ENCODE peak calls at places on chromosomes 12 and 14, in eight cellular contexts. U, E, B, T, Y, S, V and P are unnamed samples.

GRCh38 chr14:103706551-103707328 is 8.5 kb downstream of the XRCC3 start:
- DNase-seq in Y (no peak), T (no peak), V (no peak), B (peak; percentile 76), E (no peak), U (no peak), S (no peak), P (no peak)

GRCh38 chr14:81205639-81206038 is 15.1 kb downstream of the GTF2A1 start:
- DNase-seq in U (no peak), S (no peak), B (no peak), Y (no peak), T (no peak), V (no peak), E (no peak), P (no peak)

GRCh38 chr12:106147956-106148355 is 9.2 kb upstream of the NUAK1 start:
- DNase-seq in B (no peak), T (no peak), Y (no peak), U (no peak), E (no peak), V (no peak), S (no peak), P (no peak)

GRCh38 chr12:94207467-94208432 is 59.4 kb downstream of the PLXNC1 start:
- DNase-seq in E (no peak), Y (no peak), T (no peak), V (no peak), B (no peak), S (no peak), U (peak; percentile 56), P (no peak)

GRCh38 chr14:68666899-68667298 is 126.0 kb downstream of the ZFP36L1 start:
- DNase-seq in S (no peak), E (no peak), V (no peak), Y (no peak), U (no peak), T (no peak), B (no peak), P (no peak)

GRCh38 chr12:112303004-112303403 is 79.2 kb downstream of the HECTD4 start:
- DNase-seq in S (peak; percentile 49), E (peak; percentile 88), B (no peak), V (no peak), T (peak; percentile 88), Y (peak; percentile 57), U (peak; percentile 81), P (no peak)

GRCh38 chr12:24991209-24992049 is 42.5 kb upstream of the BCAT1 start:
- DNase-seq in Y (peak; percentile 67), B (no peak), E (peak; percentile 74), V (no peak), U (no peak), T (peak; percentile 47), S (peak; percentile 47), P (no peak)

GRCh38 chr12:89707623-89707991 is 1.0 kb downstream of the ATP2B1 start:
- DNase-seq in Y (no peak), T (no peak), E (peak; percentile 24), S (peak; percentile 21), B (peak; percentile 83), U (peak; percentile 25), V (no peak), P (peak; percentile 49)

GRCh38 chr12:124621296-124621660 is 53.9 kb upstream of the NCOR2 start:
- DNase-seq in T (no peak), Y (peak; percentile 17), B (peak; percentile 86), U (no peak), E (no peak), S (no peak), V (no peak), P (peak; percentile 87)

GRCh38 chr14:105317546-105317945 is 3.0 kb downstream of the PACS2 start:
- DNase-seq in Y (no peak), V (no peak), S (peak; percentile 86), B (peak; percentile 77), E (no peak), U (no peak), T (no peak), P (no peak)

GRCh38 chr14:94623856-94624499 is 11.8 kb downstream of the SERPINA3 start:
- DNase-seq in T (no peak), Y (no peak), V (no peak), S (no peak), U (no peak), E (no peak), B (no peak), P (no peak)

GRCh38 chr12:130711751-130712150 is 4.3 kb downstream of the RIMBP2 start:
- DNase-seq in B (no peak), U (no peak), E (no peak), S (no peak), Y (no peak), T (no peak), V (no peak), P (no peak)

GRCh38 chr14:91858536-91859275 is 8.6 kb downstream of the TC2N start:
- DNase-seq in E (peak; percentile 44), S (peak; percentile 37), T (peak; percentile 31), U (peak; percentile 37), B (no peak), Y (peak; percentile 32), V (no peak), P (no peak)

GRCh38 chr12:78473136-78473535 is 391.4 kb upstream of the SYT1 start:
- DNase-seq in T (peak; percentile 4), E (peak; percentile 6), U (no peak), V (no peak), B (no peak), S (no peak), Y (no peak), P (no peak)

GRCh38 chr12:6821271-6821673 is 349 bp upstream of the GPR162 start:
- DNase-seq in V (no peak), E (peak; percentile 82), B (no peak), Y (peak; percentile 84), S (peak; percentile 89), T (peak; percentile 66), U (no peak), P (peak; percentile 72)

GRCh38 chr12:3677609-3678008 is 75.3 kb downstream of the CRACR2A start:
- DNase-seq in Y (no peak), U (no peak), B (no peak), V (no peak), E (no peak), T (no peak), S (no peak), P (no peak)

GRCh38 chr12:10722502-10722904 is 620 bp downstream of the YBX3 start:
- DNase-seq in Y (no peak), U (peak; percentile 74), E (peak; percentile 65), T (no peak), V (no peak), B (peak; percentile 84), S (peak; percentile 63), P (peak; percentile 68)

GRCh38 chr14:101707863-101708620 is 53.5 kb upstream of the PPP2R5C start:
- DNase-seq in V (no peak), S (no peak), T (no peak), Y (no peak), E (no peak), B (no peak), U (no peak), P (no peak)

GRCh38 chr14:69713127-69713800 is 53.7 kb upstream of the SRSF5 start:
- DNase-seq in V (no peak), B (no peak), Y (no peak), S (no peak), E (peak; percentile 55), T (no peak), U (no peak), P (no peak)

GRCh38 chr14:100645200-100645985 is 58.2 kb upstream of the BEGAIN start:
- DNase-seq in V (peak; percentile 51), S (peak; percentile 69), U (peak; percentile 84), T (peak; percentile 79), B (no peak), Y (peak; percentile 79), E (peak; percentile 83), P (peak; percentile 91)

GRCh38 chr12:9112076-9112853 is 3.5 kb downstream of the A2M start:
- DNase-seq in Y (no peak), E (no peak), B (no peak), T (no peak), V (no peak), S (no peak), U (no peak), P (no peak)

GRCh38 chr12:10341892-10342509 is 34.3 kb downstream of the KLRD1 start:
- DNase-seq in S (no peak), U (no peak), E (peak; percentile 19), T (peak; percentile 9), V (no peak), B (no peak), Y (no peak), P (no peak)

GRCh38 chr12:42586268-42586667 is 3.3 kb downstream of the PRICKLE1 start:
- DNase-seq in E (no peak), S (no peak), T (no peak), B (no peak), Y (no peak), U (no peak), V (no peak), P (no peak)

GRCh38 chr12:107372229-107372658 is 278.9 kb upstream of the CRY1 start:
- DNase-seq in Y (no peak), S (no peak), B (no peak), V (no peak), U (peak; percentile 73), T (peak; percentile 85), E (no peak), P (no peak)

GRCh38 chr12:68886636-68887572 is 46.1 kb downstream of the CPM start:
- DNase-seq in U (no peak), T (no peak), E (no peak), S (no peak), V (no peak), Y (no peak), B (no peak), P (no peak)